ENCODE peak calls at places on chromosomes 16 and 17, in nine cellular contexts. T is cardiac muscle cell, Z is astrocyte of the cerebellum, G is psoas muscle, J is GM12864, D is esophagus squamous epithelium, K is BE2C, H is fibroblast of the aortic adventitia, M is body of pancreas. S is an unnamed sample.

GRCh38 chr17:40532520-40533253 is 31.3 kb upstream of the TNS4 start:
- DNase-seq in T (no peak), Z (no peak), G (no peak), J (no peak), D (no peak), K (no peak), H (peak), M (no peak), S (no peak)

GRCh38 chr16:14286381-14287230 is 215.5 kb downstream of the MRTFB start:
- DNase-seq in T (no peak), Z (no peak), G (peak), J (peak), D (no peak), K (no peak), H (no peak), M (no peak), S (peak)

GRCh38 chr17:18280239-18280638 is 19.8 kb downstream of the MIEF2 start:
- DNase-seq in T (no peak), Z (no peak), G (no peak), J (no peak), D (no peak), K (no peak), H (no peak), M (no peak), S (no peak)

GRCh38 chr16:56281256-56281805 is 90.0 kb downstream of the GNAO1 start:
- DNase-seq in T (no peak), Z (no peak), G (no peak), J (no peak), D (no peak), K (no peak), H (no peak), M (no peak), S (no peak)

GRCh38 chr16:84475643-84476240 is 28.7 kb downstream of the MEAK7 start:
- DNase-seq in T (no peak), Z (no peak), G (no peak), J (no peak), D (no peak), K (no peak), H (no peak), M (no peak), S (no peak)

GRCh38 chr16:57970319-57970718 is 609 bp downstream of the CNGB1 start:
- DNase-seq in T (no peak), Z (no peak), G (peak), J (no peak), D (no peak), K (no peak), H (no peak), M (no peak), S (no peak)

GRCh38 chr16:66927012-66927436 is 1.7 kb upstream of the RRAD start:
- DNase-seq in T (no peak), Z (peak), G (no peak), J (no peak), D (no peak), K (peak), H (peak), M (no peak), S (no peak)

GRCh38 chr16:78684655-78685400 is 585.4 kb downstream of the WWOX start:
- DNase-seq in T (no peak), Z (no peak), G (peak), J (no peak), D (no peak), K (no peak), H (peak), M (no peak), S (no peak)

GRCh38 chr16:21943571-21943970 is 9.6 kb upstream of the UQCRC2 start:
- DNase-seq in T (no peak), Z (no peak), G (no peak), J (no peak), D (no peak), K (no peak), H (no peak), M (no peak), S (no peak)

GRCh38 chr17:35286120-35286781 is 43.4 kb downstream of the SLFN5 start:
- DNase-seq in T (no peak), Z (no peak), G (no peak), J (peak), D (no peak), K (no peak), H (no peak), M (no peak), S (no peak)

GRCh38 chr17:11363575-11363974 is 122.6 kb downstream of the SHISA6 start:
- DNase-seq in T (no peak), Z (no peak), G (no peak), J (no peak), D (no peak), K (no peak), H (no peak), M (no peak), S (no peak)

GRCh38 chr17:41464682-41465081 is 2.5 kb downstream of the KRT32 start:
- DNase-seq in T (peak), Z (peak), G (no peak), J (no peak), D (no peak), K (no peak), H (peak), M (peak), S (peak)

GRCh38 chr16:27676807-27677206 is 126.9 kb downstream of the KATNIP start:
- DNase-seq in T (no peak), Z (no peak), G (no peak), J (no peak), D (no peak), K (no peak), H (peak), M (no peak), S (no peak)

GRCh38 chr16:12573300-12573699 is 230.4 kb downstream of the CPPED1 start:
- DNase-seq in T (no peak), Z (no peak), G (no peak), J (no peak), D (no peak), K (no peak), H (no peak), M (no peak), S (no peak)

GRCh38 chr17:18961634-18962493 is 9.9 kb downstream of the SLC5A10 start:
- DNase-seq in T (no peak), Z (no peak), G (peak), J (no peak), D (no peak), K (no peak), H (no peak), M (peak), S (no peak)

GRCh38 chr17:17892009-17892408 is 55.2 kb upstream of the SREBF1 start:
- DNase-seq in T (no peak), Z (no peak), G (no peak), J (no peak), D (no peak), K (no peak), H (no peak), M (no peak), S (no peak)

GRCh38 chr16:49345829-49346228 is 27.8 kb upstream of the C16orf78 start:
- DNase-seq in T (peak), Z (no peak), G (no peak), J (no peak), D (no peak), K (no peak), H (no peak), M (no peak), S (no peak)

GRCh38 chr16:49675417-49675816 is 180.5 kb downstream of the ZNF423 start:
- DNase-seq in T (no peak), Z (no peak), G (no peak), J (no peak), D (no peak), K (no peak), H (no peak), M (no peak), S (no peak)

GRCh38 chr17:61002316-61002736 is 324.7 kb downstream of the BCAS3 start:
- DNase-seq in T (peak), Z (peak), G (no peak), J (no peak), D (no peak), K (peak), H (peak), M (no peak), S (peak)

GRCh38 chr17:19538095-19539039 is 4.7 kb downstream of the SLC47A1 start:
- DNase-seq in T (peak), Z (no peak), G (peak), J (no peak), D (no peak), K (no peak), H (no peak), M (peak), S (no peak)

GRCh38 chr17:44308865-44309264 is 464 bp downstream of the RUNDC3A start:
- DNase-seq in T (no peak), Z (no peak), G (no peak), J (no peak), D (no peak), K (no peak), H (no peak), M (no peak), S (no peak)

GRCh38 chr17:44307387-44308186 is 814 bp upstream of the RUNDC3A start:
- DNase-seq in T (peak), Z (no peak), G (no peak), J (no peak), D (no peak), K (peak), H (peak), M (peak), S (no peak)

GRCh38 chr17:44310188-44310587 is 1.8 kb downstream of the RUNDC3A start:
- DNase-seq in T (no peak), Z (no peak), G (no peak), J (no peak), D (no peak), K (no peak), H (no peak), M (no peak), S (no peak)

GRCh38 chr17:44309472-44309871 is 1.1 kb downstream of the RUNDC3A start:
- DNase-seq in T (no peak), Z (no peak), G (no peak), J (no peak), D (no peak), K (no peak), H (no peak), M (no peak), S (no peak)

GRCh38 chr17:44308320-44308818 is at the start of gene RUNDC3A:
- DNase-seq in T (peak), Z (peak), G (peak), J (no peak), D (no peak), K (peak), H (peak), M (peak), S (peak)
- H3K4me3 ChIP-seq in T (peak), Z (peak), G (peak), J (no peak), D (peak), K (peak), H (peak), M (no peak), S (peak)

DNA sequence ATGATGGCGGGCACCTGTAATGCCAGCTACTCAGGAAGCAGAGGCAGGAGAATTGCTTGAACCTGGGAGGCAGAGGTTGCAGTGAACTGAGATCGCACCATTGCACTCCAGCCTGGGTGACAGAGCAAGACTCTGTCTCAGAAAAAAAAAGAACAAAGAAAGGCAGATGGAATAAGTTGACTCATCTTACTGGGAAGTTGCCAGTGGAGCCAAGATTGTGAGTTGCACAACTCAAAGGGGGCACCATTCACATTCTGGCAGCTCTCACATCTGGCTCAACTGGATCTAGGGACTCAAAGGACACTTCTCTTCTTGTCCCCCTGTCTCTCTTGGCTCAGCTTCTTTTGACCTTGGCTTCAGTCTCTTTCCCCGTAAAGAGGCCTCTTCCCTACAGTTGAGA is 53.7 kb upstream of the ETV4 start:
- DNase-seq in T (no peak), Z (peak), G (no peak), J (no peak), D (no peak), K (no peak), H (peak), M (no peak), S (no peak)
- TF ChIP-seq CTCF in T (no peak), Z (no peak), G (no peak), J (no peak), D (no peak), K (no peak), H (no peak), M (no peak), S (no peak)

DNA sequence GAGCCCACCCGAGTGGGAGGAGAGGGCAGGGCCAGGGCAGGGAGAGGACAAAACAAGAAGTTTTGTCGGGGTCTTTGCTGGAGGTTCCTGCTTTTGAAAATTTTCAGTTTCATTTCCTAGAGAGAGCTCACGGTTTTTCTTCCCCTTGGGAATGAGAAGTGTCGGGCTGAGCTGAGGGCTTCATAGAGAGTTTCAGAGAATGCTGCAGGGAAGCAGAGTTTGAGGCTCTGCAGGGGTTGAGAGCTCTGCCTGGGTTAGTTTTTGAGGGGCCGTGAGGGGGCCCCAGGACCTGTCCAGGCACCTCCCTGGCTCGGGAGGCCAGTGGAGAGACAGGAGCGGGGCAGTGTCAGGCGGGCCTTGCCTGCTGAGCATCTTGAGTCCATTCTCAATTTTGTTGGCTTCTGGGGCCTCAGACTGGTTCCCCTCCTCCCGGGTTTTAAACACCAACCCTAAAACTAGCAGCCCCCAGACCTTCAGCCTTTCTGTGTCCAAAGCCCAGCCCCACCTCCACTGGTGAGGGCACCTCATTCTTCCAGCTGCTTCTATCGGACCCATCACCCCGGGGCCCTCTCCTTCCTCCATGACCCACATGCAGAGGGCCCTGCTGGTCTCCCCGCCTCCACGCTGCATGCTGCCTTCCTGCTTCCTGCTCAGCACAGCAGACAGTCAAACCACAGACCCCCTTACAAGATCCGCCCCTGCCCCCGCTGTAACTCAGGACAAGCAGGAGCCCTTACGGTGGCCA is 3.6 kb downstream of the RNF213 start:
- DNase-seq in T (no peak), Z (no peak), G (peak), J (no peak), D (no peak), K (no peak), H (no peak), M (no peak), S (no peak)
- H3K4me3 ChIP-seq in T (no peak), Z (no peak), G (peak), J (peak), D (peak), K (no peak), H (peak), M (peak), S (no peak)

GRCh38 chr17:73594025-73594424 is 50.2 kb downstream of the SDK2 start:
- DNase-seq in T (peak), Z (no peak), G (no peak), J (no peak), D (no peak), K (no peak), H (no peak), M (no peak), S (no peak)

GRCh38 chr17:73593249-73593965 is 50.8 kb downstream of the SDK2 start:
- DNase-seq in T (no peak), Z (no peak), G (no peak), J (no peak), D (no peak), K (no peak), H (no peak), M (no peak), S (no peak)

GRCh38 chr17:73594598-73594997 is 49.6 kb downstream of the SDK2 start:
- DNase-seq in T (no peak), Z (no peak), G (no peak), J (no peak), D (no peak), K (no peak), H (no peak), M (no peak), S (no peak)

GRCh38 chr17:73595931-73596330 is 48.3 kb downstream of the SDK2 start:
- DNase-seq in T (no peak), Z (no peak), G (no peak), J (no peak), D (no peak), K (no peak), H (no peak), M (no peak), S (no peak)

DNA sequence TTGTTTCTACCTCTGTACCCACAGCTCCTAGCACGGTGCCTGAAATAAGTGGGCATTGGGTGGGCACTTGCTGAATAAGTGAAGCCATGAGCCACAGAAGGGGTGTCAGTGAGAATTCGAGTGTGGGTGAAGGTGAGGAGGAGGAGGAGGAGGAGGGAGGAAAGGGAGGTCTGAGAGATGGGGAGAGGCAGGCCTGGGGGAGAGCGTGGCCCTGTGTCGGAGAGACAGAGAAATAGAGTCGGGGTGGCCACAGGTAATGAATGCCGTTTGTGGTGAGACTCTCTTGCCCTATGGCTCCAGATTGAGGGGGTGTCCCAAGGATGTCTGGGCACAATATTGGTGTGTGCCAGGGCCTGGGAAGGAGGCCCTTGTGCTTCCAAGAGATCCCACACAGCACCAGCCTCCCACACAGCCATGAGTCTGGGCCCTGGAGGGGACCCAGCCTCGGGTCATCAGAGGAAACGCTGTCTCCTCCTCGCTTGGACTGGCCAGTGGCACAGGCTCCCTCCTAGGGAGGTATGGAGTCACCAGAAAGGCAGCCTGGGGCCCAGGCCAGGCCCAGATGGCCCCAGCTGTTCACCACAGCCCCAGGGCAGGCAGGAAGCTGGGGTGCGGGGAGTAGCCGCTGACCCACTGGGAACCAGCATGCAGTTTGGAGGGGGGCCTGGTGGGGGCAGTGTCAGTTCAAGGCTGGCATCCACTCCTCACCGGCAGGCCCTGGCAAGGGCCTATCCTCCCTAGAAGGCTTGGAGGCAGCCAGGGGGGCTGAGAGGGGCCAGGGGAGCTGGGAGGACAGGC is 49.0 kb downstream of the SDK2 start:
- DNase-seq in T (peak), Z (no peak), G (no peak), J (no peak), D (no peak), K (peak), H (no peak), M (no peak), S (no peak)
- TF ChIP-seq CTCF in T (peak), Z (peak), G (peak), J (peak), D (peak), K (peak), H (no peak), M (no peak), S (peak)

GRCh38 chr17:78889525-78889924 is 13.5 kb downstream of the CEP295NL start:
- DNase-seq in T (no peak), Z (no peak), G (no peak), J (peak), D (no peak), K (no peak), H (no peak), M (no peak), S (no peak)

GRCh38 chr17:78892062-78892456 is 10.9 kb downstream of the CEP295NL start:
- DNase-seq in T (no peak), Z (no peak), G (no peak), J (no peak), D (no peak), K (peak), H (no peak), M (no peak), S (no peak)

GRCh38 chr17:78888911-78889496 is 14.0 kb downstream of the CEP295NL start:
- DNase-seq in T (no peak), Z (no peak), G (no peak), J (no peak), D (no peak), K (no peak), H (no peak), M (no peak), S (no peak)

GRCh38 chr17:78891406-78892061 is 11.5 kb downstream of the CEP295NL start:
- DNase-seq in T (no peak), Z (no peak), G (no peak), J (no peak), D (no peak), K (no peak), H (no peak), M (no peak), S (no peak)

DNA sequence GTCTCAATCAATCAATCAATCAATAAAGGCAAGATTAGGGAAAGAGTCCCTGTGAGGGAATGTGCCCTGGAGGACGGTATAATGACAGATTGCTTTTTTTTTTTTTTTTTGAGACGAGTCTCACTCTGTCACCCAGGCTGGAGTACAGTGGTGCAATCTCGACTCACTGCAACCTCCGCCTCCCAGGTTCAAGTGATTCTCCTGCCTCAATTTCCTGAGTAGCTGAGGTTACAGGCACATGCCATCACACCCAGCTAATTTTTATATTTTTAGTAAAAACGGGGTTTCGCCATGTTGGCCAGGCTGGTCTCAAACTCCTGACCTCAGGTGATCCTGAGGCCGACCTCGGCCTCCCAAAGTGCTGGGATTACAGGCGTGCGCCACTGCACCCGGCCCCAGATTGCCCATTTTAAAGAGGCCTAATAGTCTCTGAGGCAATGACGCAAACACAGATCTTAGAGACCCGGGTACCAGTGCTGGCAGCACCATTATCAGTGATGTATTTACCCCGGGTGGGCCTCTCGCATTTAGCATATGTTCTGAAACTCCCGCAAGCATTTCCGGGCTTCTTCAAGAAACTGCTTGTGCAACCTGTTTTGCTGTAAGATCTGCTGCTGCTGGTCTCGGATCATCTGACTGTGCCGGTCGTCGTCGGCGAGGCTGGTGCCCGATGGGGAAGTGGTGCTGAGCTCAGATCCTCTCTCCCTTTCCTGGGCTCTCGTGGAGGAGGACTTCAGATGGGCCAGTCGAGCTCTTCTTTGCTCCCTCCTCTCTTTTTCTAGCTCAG is 12.7 kb downstream of the CEP295NL start:
- DNase-seq in T (no peak), Z (no peak), G (peak), J (peak), D (peak), K (no peak), H (no peak), M (no peak), S (peak)
- H3K4me3 ChIP-seq in T (no peak), Z (no peak), G (no peak), J (no peak), D (no peak), K (no peak), H (no peak), M (no peak), S (no peak)

GRCh38 chr17:7393613-7394451 is 493 bp downstream of the PLSCR3 start:
- DNase-seq in T (peak), Z (no peak), G (no peak), J (no peak), D (no peak), K (no peak), H (no peak), M (no peak), S (no peak)

GRCh38 chr17:7389924-7390910 is 4.1 kb downstream of the PLSCR3 start:
- DNase-seq in T (no peak), Z (no peak), G (no peak), J (no peak), D (no peak), K (no peak), H (no peak), M (no peak), S (no peak)

GRCh38 chr17:7394452-7395191 is at the start of gene PLSCR3:
- DNase-seq in T (peak), Z (peak), G (peak), J (peak), D (no peak), K (peak), H (peak), M (peak), S (peak)

GRCh38 chr17:7391307-7391706 is 3.0 kb downstream of the PLSCR3 start:
- DNase-seq in T (no peak), Z (no peak), G (no peak), J (no peak), D (no peak), K (no peak), H (no peak), M (no peak), S (no peak)

GRCh38 chr17:7392696-7393612 is 1.4 kb downstream of the PLSCR3 start:
- DNase-seq in T (no peak), Z (no peak), G (no peak), J (no peak), D (no peak), K (no peak), H (no peak), M (no peak), S (no peak)
- TF ChIP-seq CTCF in T (no peak), Z (no peak), G (no peak), J (no peak), D (no peak), K (no peak), H (no peak), M (no peak), S (no peak)